ENCODE peak calls at places on chromosomes 3 and 15, in four cellular contexts. One of them, this sample, is unnamed.
A peak's percentile ranks its signal among the peaks of the same experiment; 100 is the strongest.

GRCh38 chr3:108022316-108023150 is 68.3 kb downstream of the CD47 start:
- DNase-seq in SJCRH30: no peak
- DNase-seq in A172: no peak
- DNase-seq in HT1080: no peak
- DNase-seq in this sample: no peak

GRCh38 chr15:42080585-42081462 is 13.5 kb downstream of the PLA2G4D start:
- DNase-seq in A172: no peak
- DNase-seq in SJCRH30: no peak
- DNase-seq in HT1080: no peak
- DNase-seq in this sample: no peak

GRCh38 chr3:52005571-52005986 is 9.9 kb upstream of the RPL29 start:
- DNase-seq in SJCRH30: peak; percentile 56
- DNase-seq in HT1080: no peak
- DNase-seq in A172: peak; percentile 50
- DNase-seq in this sample: no peak

GRCh38 chr15:31439328-31439727 is 112.7 kb downstream of the KLF13 start:
- DNase-seq in HT1080: peak; percentile 12
- DNase-seq in SJCRH30: no peak
- DNase-seq in A172: peak; percentile 16
- DNase-seq in this sample: no peak

GRCh38 chr3:120678331-120678845 is 3.7 kb downstream of the HGD start:
- DNase-seq in SJCRH30: peak; percentile 5
- DNase-seq in A172: peak; percentile 51
- DNase-seq in HT1080: peak; percentile 63
- DNase-seq in this sample: peak; percentile 82

GRCh38 chr3:10637342-10637741 is 132.0 kb upstream of the ATP2B2 start:
- DNase-seq in HT1080: no peak
- DNase-seq in SJCRH30: no peak
- DNase-seq in A172: no peak
- DNase-seq in this sample: no peak

GRCh38 chr3:194570184-194570583 is 63.0 kb downstream of the TMEM44 start:
- DNase-seq in HT1080: no peak
- DNase-seq in A172: no peak
- DNase-seq in SJCRH30: no peak
- DNase-seq in this sample: no peak

GRCh38 chr3:35187908-35188307 is 451.4 kb upstream of the ARPP21 start:
- DNase-seq in SJCRH30: no peak
- DNase-seq in A172: no peak
- DNase-seq in HT1080: no peak
- DNase-seq in this sample: no peak

GRCh38 chr3:37627951-37628620 is 233.6 kb upstream of the CTDSPL start:
- DNase-seq in HT1080: no peak
- DNase-seq in SJCRH30: no peak
- DNase-seq in A172: no peak
- DNase-seq in this sample: no peak

GRCh38 chr15:74184582-74185091 is 11.1 kb downstream of the ISLR start:
- DNase-seq in A172: no peak
- DNase-seq in HT1080: no peak
- DNase-seq in SJCRH30: no peak
- DNase-seq in this sample: no peak

GRCh38 chr15:29613951-29614382 is 208.3 kb downstream of the TJP1 start:
- DNase-seq in SJCRH30: no peak
- DNase-seq in A172: no peak
- DNase-seq in HT1080: no peak
- DNase-seq in this sample: peak; percentile 30

GRCh38 chr15:85525755-85526154 is 145.4 kb downstream of the AKAP13 start:
- DNase-seq in HT1080: no peak
- DNase-seq in A172: no peak
- DNase-seq in SJCRH30: no peak
- DNase-seq in this sample: no peak

GRCh38 chr3:38155825-38156224 is 9.5 kb upstream of the OXSR1 start:
- DNase-seq in HT1080: no peak
- DNase-seq in SJCRH30: no peak
- DNase-seq in A172: no peak
- DNase-seq in this sample: no peak

GRCh38 chr15:51161491-51162260 is 67.0 kb upstream of the TNFAIP8L3 start:
- DNase-seq in A172: no peak
- DNase-seq in HT1080: peak; percentile 8
- DNase-seq in SJCRH30: peak; percentile 19
- DNase-seq in this sample: no peak

GRCh38 chr3:177610677-177611654 is 413.7 kb upstream of the TBL1XR1 start:
- DNase-seq in A172: no peak
- DNase-seq in HT1080: no peak
- DNase-seq in SJCRH30: peak; percentile 57
- DNase-seq in this sample: peak; percentile 12

GRCh38 chr15:90358124-90359033 is 6.3 kb downstream of the ZNF774 start:
- DNase-seq in HT1080: peak; percentile 40
- DNase-seq in A172: peak; percentile 45
- DNase-seq in SJCRH30: no peak
- DNase-seq in this sample: no peak

GRCh38 chr3:149934524-149934923 is 36.2 kb downstream of the PFN2 start:
- DNase-seq in SJCRH30: no peak
- DNase-seq in HT1080: no peak
- DNase-seq in A172: no peak
- DNase-seq in this sample: no peak

GRCh38 chr3:139218046-139218445 is 125.8 kb upstream of the MRPS22 start:
- DNase-seq in A172: no peak
- DNase-seq in SJCRH30: no peak
- DNase-seq in HT1080: no peak
- DNase-seq in this sample: no peak

GRCh38 chr15:88072598-88073385 is 183.7 kb downstream of the NTRK3 start:
- DNase-seq in SJCRH30: no peak
- DNase-seq in HT1080: no peak
- DNase-seq in A172: no peak
- DNase-seq in this sample: no peak

GRCh38 chr15:38991701-38992100 is 427.1 kb upstream of the RASGRP1 start:
- DNase-seq in A172: no peak
- DNase-seq in HT1080: no peak
- DNase-seq in SJCRH30: no peak
- DNase-seq in this sample: no peak

GRCh38 chr3:30693470-30694120 is 87.2 kb downstream of the TGFBR2 start:
- DNase-seq in SJCRH30: peak; percentile 50
- DNase-seq in HT1080: peak; percentile 65
- DNase-seq in A172: peak; percentile 70
- DNase-seq in this sample: peak; percentile 73

GRCh38 chr15:85318048-85318731 is 62.2 kb upstream of the AKAP13 start:
- DNase-seq in HT1080: peak; percentile 99
- DNase-seq in A172: peak; percentile 86
- DNase-seq in SJCRH30: no peak
- DNase-seq in this sample: no peak

GRCh38 chr3:53170325-53171108 is 9.5 kb downstream of the PRKCD start:
- DNase-seq in A172: no peak
- DNase-seq in SJCRH30: no peak
- DNase-seq in HT1080: no peak
- DNase-seq in this sample: peak; percentile 49

GRCh38 chr3:58270485-58270884 is 32.9 kb downstream of the ABHD6 start:
- DNase-seq in SJCRH30: no peak
- DNase-seq in HT1080: no peak
- DNase-seq in A172: no peak
- DNase-seq in this sample: no peak

GRCh38 chr3:177752841-177753240 is 555.6 kb upstream of the TBL1XR1 start:
- DNase-seq in SJCRH30: no peak
- DNase-seq in HT1080: no peak
- DNase-seq in A172: no peak
- DNase-seq in this sample: no peak

GRCh38 chr3:162166543-162166942 is 669.9 kb downstream of the OTOL1 start:
- DNase-seq in SJCRH30: no peak
- DNase-seq in A172: no peak
- DNase-seq in HT1080: no peak
- DNase-seq in this sample: no peak

GRCh38 chr3:38438421-38438820 is 15.3 kb upstream of the ACVR2B start:
- DNase-seq in SJCRH30: no peak
- DNase-seq in HT1080: peak; percentile 74
- DNase-seq in A172: peak; percentile 48
- DNase-seq in this sample: no peak

GRCh38 chr15:74384566-74385441 is 17.4 kb upstream of the CYP11A1 start:
- DNase-seq in A172: peak; percentile 92
- DNase-seq in SJCRH30: no peak
- DNase-seq in HT1080: peak; percentile 92
- DNase-seq in this sample: peak; percentile 11

GRCh38 chr3:158773845-158774542 is 27.9 kb upstream of the MFSD1 start:
- DNase-seq in SJCRH30: no peak
- DNase-seq in A172: no peak
- DNase-seq in HT1080: no peak
- DNase-seq in this sample: no peak

GRCh38 chr15:47184003-47184404 is 533.3 kb upstream of the SEMA6D start:
- DNase-seq in HT1080: no peak
- DNase-seq in SJCRH30: no peak
- DNase-seq in A172: no peak
- DNase-seq in this sample: peak; percentile 57

GRCh38 chr3:140199008-140199407 is 264.0 kb downstream of the CLSTN2 start:
- DNase-seq in A172: no peak
- DNase-seq in SJCRH30: no peak
- DNase-seq in HT1080: no peak
- DNase-seq in this sample: no peak

GRCh38 chr3:50388021-50388719 is 28.8 kb upstream of the TMEM115 start:
- DNase-seq in SJCRH30: no peak
- DNase-seq in HT1080: peak; percentile 20
- DNase-seq in A172: no peak
- DNase-seq in this sample: no peak

GRCh38 chr3:190902292-190902691 is 39.8 kb upstream of the GMNC start:
- DNase-seq in SJCRH30: no peak
- DNase-seq in A172: no peak
- DNase-seq in HT1080: peak; percentile 80
- DNase-seq in this sample: no peak

GRCh38 chr15:72369964-72370363 is 5.8 kb downstream of the HEXA start:
- DNase-seq in A172: no peak
- DNase-seq in SJCRH30: no peak
- DNase-seq in HT1080: no peak
- DNase-seq in this sample: no peak

GRCh38 chr3:149702691-149703426 is 45.0 kb upstream of the WWTR1 start:
- DNase-seq in A172: peak; percentile 30
- DNase-seq in SJCRH30: no peak
- DNase-seq in HT1080: peak; percentile 96
- DNase-seq in this sample: no peak

GRCh38 chr15:69074843-69075224 is 60.3 kb downstream of the NOX5 start:
- DNase-seq in A172: no peak
- DNase-seq in HT1080: no peak
- DNase-seq in SJCRH30: no peak
- DNase-seq in this sample: peak; percentile 75

This sample was measured in NCI-H526.